ENCODE peak calls at places on chromosomes 6 and 20, in five cellular contexts. T is psoas muscle, V is aorta, A is heart right ventricle, F is IMR-90. Q is an unnamed sample. For H3K27me3 and H3K4me1, the result is how much of the 10 kb centered on the place peaks cover.

GRCh38 chr6:168703970-168704369 is 263.0 kb downstream of the SMOC2 start:
- DNase-seq in T (no peak), V (peak), A (no peak), F (no peak), Q (no peak)

GRCh38 chr6:111676383-111676782 is 70.7 kb upstream of the TRAF3IP2 start:
- DNase-seq in T (no peak), V (no peak), A (no peak), F (no peak), Q (no peak)

GRCh38 chr6:55176958-55177357 is 2.6 kb downstream of the HCRTR2 start:
- DNase-seq in T (no peak), V (no peak), A (no peak), F (peak), Q (no peak)

GRCh38 chr6:106739387-106739786 is 110.0 kb downstream of the QRSL1 start:
- DNase-seq in T (peak), V (peak), A (peak), F (no peak), Q (peak)

GRCh38 chr6:44925100-44925739 is 402.9 kb upstream of the RUNX2 start:
- DNase-seq in T (no peak), V (no peak), A (no peak), F (peak), Q (no peak)

GRCh38 chr6:150409576-150410066 is 40.8 kb downstream of the IYD start:
- DNase-seq in T (peak), V (peak), A (peak), F (no peak), Q (peak)

GRCh38 chr20:58042626-58043025 is 185.8 kb downstream of the ANKRD60 start:
- DNase-seq in T (no peak), V (no peak), A (no peak), F (no peak), Q (no peak)

GRCh38 chr20:8020314-8021079 is 936 bp upstream of the TMX4 start:
- DNase-seq in T (no peak), V (no peak), A (no peak), F (no peak), Q (no peak)

GRCh38 chr6:24313477-24314141 is 44.2 kb downstream of the DCDC2 start:
- DNase-seq in T (no peak), V (no peak), A (no peak), F (peak), Q (no peak)

GRCh38 chr20:50285376-50286173 is 94.9 kb downstream of the CEBPB start:
- DNase-seq in T (peak), V (peak), A (no peak), F (peak), Q (no peak)

GRCh38 chr20:23305098-23305497 is 45.5 kb upstream of the NXT1 start:
- DNase-seq in T (no peak), V (no peak), A (no peak), F (no peak), Q (no peak)

GRCh38 chr6:42168650-42169049 is 4.5 kb upstream of the GUCA1A start:
- DNase-seq in T (no peak), V (no peak), A (no peak), F (no peak), Q (no peak)

GRCh38 chr20:46252352-46253091 is 55.8 kb downstream of the CDH22 start:
- DNase-seq in T (no peak), V (no peak), A (no peak), F (no peak), Q (no peak)

GRCh38 chr6:1619666-1620503 is 10.2 kb downstream of the FOXC1 start:
- DNase-seq in T (no peak), V (peak), A (no peak), F (no peak), Q (no peak)

GRCh38 chr20:44477151-44477550 is 1.5 kb downstream of the TTPAL start:
- DNase-seq in T (no peak), V (no peak), A (no peak), F (no peak), Q (no peak)

GRCh38 chr6:138107752-138108592 is 753 bp upstream of the PERP start:
- DNase-seq in T (no peak), V (peak), A (peak), F (no peak), Q (no peak)

GRCh38 chr20:21302645-21303060 is 478 bp upstream of the XRN2 start:
- DNase-seq in T (no peak), V (no peak), A (no peak), F (no peak), Q (no peak)

GRCh38 chr20:61615806-61616205 is 363.7 kb downstream of the CDH4 start:
- DNase-seq in T (no peak), V (no peak), A (no peak), F (no peak), Q (no peak)
- H3K27me3 ChIP-seq in T (under half), V (under half), A (under half), F (under half), Q (under half)

GRCh38 chr6:3913077-3913957 is 64.1 kb downstream of the FAM50B start:
- DNase-seq in T (no peak), V (no peak), A (no peak), F (peak), Q (peak)

GRCh38 chr6:3915076-3915791 is 66.1 kb downstream of the FAM50B start:
- DNase-seq in T (no peak), V (no peak), A (no peak), F (no peak), Q (no peak)

GRCh38 chr6:3912366-3913076 is 63.3 kb downstream of the FAM50B start:
- DNase-seq in T (no peak), V (no peak), A (no peak), F (peak), Q (no peak)

GRCh38 chr6:3911614-3912336 is 62.6 kb downstream of the FAM50B start:
- DNase-seq in T (peak), V (peak), A (peak), F (peak), Q (peak)

GRCh38 chr6:3913958-3914337 is 64.8 kb downstream of the FAM50B start:
- DNase-seq in T (no peak), V (no peak), A (no peak), F (peak), Q (no peak)
- H3K27ac ChIP-seq in T (peak), V (peak), A (peak), F (no peak), Q (peak)

DNA sequence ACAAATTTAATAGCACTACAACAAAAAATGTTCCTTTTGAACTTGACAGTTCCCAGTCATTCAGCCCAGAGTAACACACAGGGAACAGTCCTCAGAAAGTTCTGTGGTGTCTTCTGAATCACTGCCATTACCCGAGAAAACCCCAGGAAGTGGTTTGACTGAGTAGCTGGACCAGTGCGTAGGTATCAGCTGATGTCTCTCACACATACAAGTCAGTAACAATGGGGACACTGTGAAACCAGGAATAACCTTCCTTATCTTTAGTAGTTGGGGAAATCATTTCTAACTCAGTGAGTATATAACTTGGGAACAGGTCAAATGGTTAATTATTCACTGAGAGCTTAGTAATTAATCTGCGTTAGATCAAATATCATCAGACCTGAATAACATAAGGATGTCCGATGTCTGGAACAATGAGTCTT is 73.1 kb downstream of the HIVEP2 start:
- DNase-seq in T (no peak), V (no peak), A (no peak), F (peak), Q (no peak)
- H3K4me1 ChIP-seq in T (half or more), V (under half), A (half or more), F (under half), Q (under half)

DNA sequence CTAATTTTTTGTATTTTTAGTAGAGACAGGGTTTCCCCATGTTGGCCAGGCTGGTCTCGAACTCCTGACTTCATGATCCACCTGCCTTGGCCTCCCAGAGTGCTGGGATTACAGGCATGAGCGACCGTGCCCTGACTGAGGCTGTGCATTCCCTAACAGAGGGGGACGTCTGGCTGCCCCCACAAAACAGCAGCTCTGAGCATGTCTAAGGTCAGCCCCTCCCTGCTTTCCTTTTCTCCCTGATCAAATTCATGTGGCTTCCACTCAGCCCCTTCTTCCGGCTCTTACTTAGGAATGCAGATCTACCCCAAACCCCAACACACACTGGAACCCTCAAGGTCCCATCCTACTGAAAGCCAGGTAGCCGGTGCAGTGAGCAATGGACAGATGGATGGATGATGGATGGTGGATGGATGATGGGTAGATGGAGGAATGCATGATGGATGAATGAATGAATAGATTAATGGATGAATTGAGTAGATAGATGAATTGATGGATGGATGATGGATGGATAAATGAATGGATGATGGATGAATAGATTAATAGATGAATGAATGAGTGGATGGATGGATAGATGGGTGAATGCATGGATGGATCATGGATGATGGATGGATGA is 91.5 kb upstream of the BHLHE23 start:
- DNase-seq in T (no peak), V (peak), A (no peak), F (no peak), Q (no peak)
- H3K27me3 ChIP-seq in T (half or more), V (under half), A (under half), F (under half), Q (under half)

GRCh38 chr6:143691900-143692572 is 14.3 kb downstream of the PHACTR2 start:
- DNase-seq in T (no peak), V (no peak), A (no peak), F (no peak), Q (no peak)
- H3K27ac ChIP-seq in T (no peak), V (peak), A (no peak), F (peak), Q (peak)

GRCh38 chr20:32970973-32971300 is 33.3 kb downstream of the SUN5 start:
- DNase-seq in T (no peak), V (no peak), A (no peak), F (no peak), Q (no peak)
- H3K4me1 ChIP-seq in T (under half), V (under half), A (under half), F (under half), Q (under half)

DNA sequence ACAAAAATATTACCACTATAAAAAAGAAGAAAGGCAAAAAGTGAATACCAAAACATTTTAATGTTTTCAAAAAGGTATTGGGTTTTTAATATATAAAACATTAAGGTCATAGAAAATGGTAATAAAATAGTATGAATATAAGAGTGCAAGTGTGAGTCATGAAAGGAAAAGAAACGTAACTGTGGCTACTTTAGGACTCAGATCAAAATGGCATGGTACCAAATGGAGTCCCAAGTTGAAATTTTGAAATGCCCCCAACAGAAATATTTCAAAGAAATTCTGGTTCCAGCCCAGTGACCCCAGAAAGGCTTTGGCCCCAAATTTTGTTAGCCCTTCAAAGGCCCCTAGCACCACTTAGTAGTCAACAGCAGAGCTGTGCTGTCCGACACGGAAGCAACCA is 6.0 kb downstream of the COL12A1 start:
- DNase-seq in T (no peak), V (no peak), A (no peak), F (peak), Q (no peak)
- H3K27me3 ChIP-seq in T (under half), V (under half), A (half or more), F (under half), Q (under half)